ENCODE peak calls at places on chromosomes 13 and 19, in eight cellular contexts. One of them, this sample, is unnamed.
A peak's percentile ranks its signal among the peaks of the same experiment; 100 is the strongest.

GRCh38 chr19:52959613-52960295 is 2.9 kb downstream of the ZNF816 start:
- DNase-seq in CD4-positive, alpha-beta T cell: no peak
- DNase-seq in EH: no peak
- DNase-seq in NB4: no peak
- DNase-seq in H54: no peak
- DNase-seq in RPMI8226: no peak
- DNase-seq in colonic mucosa: no peak
- DNase-seq in cardiac muscle cell: no peak
- DNase-seq in this sample: no peak

GRCh38 chr13:112978561-112979405 is 9.8 kb downstream of the MCF2L start:
- DNase-seq in CD4-positive, alpha-beta T cell: no peak
- DNase-seq in EH: no peak
- DNase-seq in NB4: no peak
- DNase-seq in H54: no peak
- DNase-seq in RPMI8226: no peak
- DNase-seq in colonic mucosa: no peak
- DNase-seq in cardiac muscle cell: no peak
- DNase-seq in this sample: no peak

GRCh38 chr13:109789262-109789661 is 2.9 kb upstream of the IRS2 start:
- DNase-seq in CD4-positive, alpha-beta T cell: no peak
- DNase-seq in EH: no peak
- DNase-seq in NB4: peak; percentile 31
- DNase-seq in H54: no peak
- DNase-seq in RPMI8226: peak; percentile 59
- DNase-seq in colonic mucosa: no peak
- DNase-seq in cardiac muscle cell: no peak
- DNase-seq in this sample: no peak

GRCh38 chr13:75537401-75538365 is at the start of gene COMMD6:
- DNase-seq in CD4-positive, alpha-beta T cell: peak; percentile 55
- DNase-seq in EH: peak; percentile 95
- DNase-seq in NB4: peak; percentile 89
- DNase-seq in H54: peak; percentile 90
- DNase-seq in RPMI8226: peak; percentile 81
- DNase-seq in colonic mucosa: peak; percentile 80
- DNase-seq in cardiac muscle cell: peak; percentile 92
- DNase-seq in this sample: peak; percentile 89

GRCh38 chr19:43776285-43776684 is 4.5 kb downstream of the KCNN4 start:
- DNase-seq in CD4-positive, alpha-beta T cell: no peak
- DNase-seq in EH: no peak
- DNase-seq in NB4: no peak
- DNase-seq in H54: no peak
- DNase-seq in RPMI8226: no peak
- DNase-seq in colonic mucosa: no peak
- DNase-seq in cardiac muscle cell: no peak
- DNase-seq in this sample: no peak

GRCh38 chr19:58361900-58362271 is 665 bp downstream of the ZNF497 start:
- DNase-seq in CD4-positive, alpha-beta T cell: no peak
- DNase-seq in EH: no peak
- DNase-seq in NB4: peak; percentile 78
- DNase-seq in H54: no peak
- DNase-seq in RPMI8226: peak; percentile 56
- DNase-seq in colonic mucosa: no peak
- DNase-seq in cardiac muscle cell: peak; percentile 72
- DNase-seq in this sample: no peak

GRCh38 chr19:46204008-46204407 is 25.5 kb upstream of the IGFL1 start:
- DNase-seq in CD4-positive, alpha-beta T cell: no peak
- DNase-seq in EH: no peak
- DNase-seq in NB4: no peak
- DNase-seq in H54: no peak
- DNase-seq in RPMI8226: no peak
- DNase-seq in colonic mucosa: no peak
- DNase-seq in cardiac muscle cell: no peak
- DNase-seq in this sample: no peak

GRCh38 chr13:106649495-106649894 is 81.6 kb upstream of the ARGLU1 start:
- DNase-seq in CD4-positive, alpha-beta T cell: no peak
- DNase-seq in EH: no peak
- DNase-seq in NB4: no peak
- DNase-seq in H54: peak; percentile 22
- DNase-seq in RPMI8226: no peak
- DNase-seq in colonic mucosa: peak; percentile 78
- DNase-seq in cardiac muscle cell: peak; percentile 0
- DNase-seq in this sample: no peak

GRCh38 chr13:24185591-24186232 is 25.2 kb downstream of the SPATA13 start:
- DNase-seq in CD4-positive, alpha-beta T cell: no peak
- DNase-seq in EH: peak; percentile 65
- DNase-seq in NB4: no peak
- DNase-seq in H54: no peak
- DNase-seq in RPMI8226: no peak
- DNase-seq in colonic mucosa: no peak
- DNase-seq in cardiac muscle cell: peak; percentile 60
- DNase-seq in this sample: peak; percentile 45

GRCh38 chr19:48458016-48458415 is 2.6 kb downstream of the KCNJ14 start:
- DNase-seq in CD4-positive, alpha-beta T cell: no peak
- DNase-seq in EH: no peak
- DNase-seq in NB4: peak; percentile 53
- DNase-seq in H54: no peak
- DNase-seq in RPMI8226: no peak
- DNase-seq in colonic mucosa: no peak
- DNase-seq in cardiac muscle cell: peak; percentile 38
- DNase-seq in this sample: no peak

GRCh38 chr19:34664870-34665269 is 12.1 kb downstream of the SCGB2B2 start:
- DNase-seq in CD4-positive, alpha-beta T cell: no peak
- DNase-seq in EH: no peak
- DNase-seq in NB4: no peak
- DNase-seq in H54: no peak
- DNase-seq in RPMI8226: no peak
- DNase-seq in colonic mucosa: no peak
- DNase-seq in cardiac muscle cell: no peak
- DNase-seq in this sample: no peak

GRCh38 chr13:23378009-23378632 is 55.4 kb downstream of the SACS start:
- DNase-seq in CD4-positive, alpha-beta T cell: peak; percentile 33
- DNase-seq in EH: peak; percentile 100
- DNase-seq in NB4: peak; percentile 81
- DNase-seq in H54: peak; percentile 59
- DNase-seq in RPMI8226: peak; percentile 78
- DNase-seq in colonic mucosa: peak; percentile 37
- DNase-seq in cardiac muscle cell: peak; percentile 92
- DNase-seq in this sample: peak; percentile 84

GRCh38 chr19:56091751-56092546 is 29.1 kb downstream of the ZNF787 start:
- DNase-seq in CD4-positive, alpha-beta T cell: no peak
- DNase-seq in EH: no peak
- DNase-seq in NB4: peak; percentile 42
- DNase-seq in H54: no peak
- DNase-seq in RPMI8226: peak; percentile 96
- DNase-seq in colonic mucosa: no peak
- DNase-seq in cardiac muscle cell: no peak
- DNase-seq in this sample: no peak

GRCh38 chr19:41811036-41811435 is 14.6 kb downstream of the CEACAM3 start:
- DNase-seq in CD4-positive, alpha-beta T cell: no peak
- DNase-seq in EH: no peak
- DNase-seq in NB4: peak; percentile 59
- DNase-seq in H54: no peak
- DNase-seq in RPMI8226: no peak
- DNase-seq in colonic mucosa: no peak
- DNase-seq in cardiac muscle cell: no peak
- DNase-seq in this sample: no peak

GRCh38 chr19:33720691-33721682 is 75.7 kb upstream of the KCTD15 start:
- DNase-seq in CD4-positive, alpha-beta T cell: no peak
- DNase-seq in EH: no peak
- DNase-seq in NB4: no peak
- DNase-seq in H54: no peak
- DNase-seq in RPMI8226: peak; percentile 5
- DNase-seq in colonic mucosa: no peak
- DNase-seq in cardiac muscle cell: no peak
- DNase-seq in this sample: no peak

GRCh38 chr19:3813473-3814392 is 27.6 kb upstream of the MATK start:
- DNase-seq in CD4-positive, alpha-beta T cell: no peak
- DNase-seq in EH: no peak
- DNase-seq in NB4: no peak
- DNase-seq in H54: no peak
- DNase-seq in RPMI8226: no peak
- DNase-seq in colonic mucosa: no peak
- DNase-seq in cardiac muscle cell: no peak
- DNase-seq in this sample: no peak

GRCh38 chr19:7856277-7856581 is 18.0 kb downstream of the PRR36 start:
- DNase-seq in CD4-positive, alpha-beta T cell: no peak
- DNase-seq in EH: no peak
- DNase-seq in NB4: no peak
- DNase-seq in H54: no peak
- DNase-seq in RPMI8226: no peak
- DNase-seq in colonic mucosa: no peak
- DNase-seq in cardiac muscle cell: no peak
- DNase-seq in this sample: no peak

GRCh38 chr19:47573076-47574026 is at the start of gene ZNF541:
- DNase-seq in CD4-positive, alpha-beta T cell: peak; percentile 89
- DNase-seq in EH: peak; percentile 30
- DNase-seq in NB4: no peak
- DNase-seq in H54: no peak
- DNase-seq in RPMI8226: no peak
- DNase-seq in colonic mucosa: peak; percentile 58
- DNase-seq in cardiac muscle cell: peak; percentile 80
- DNase-seq in this sample: no peak

GRCh38 chr13:52158629-52159158 is 703 bp downstream of the NEK3 start:
- DNase-seq in CD4-positive, alpha-beta T cell: no peak
- DNase-seq in EH: peak; percentile 55
- DNase-seq in NB4: peak; percentile 62
- DNase-seq in H54: no peak
- DNase-seq in RPMI8226: no peak
- DNase-seq in colonic mucosa: peak; percentile 68
- DNase-seq in cardiac muscle cell: peak; percentile 51
- DNase-seq in this sample: peak; percentile 61